ENCODE peak calls at places on chromosomes 7 and 10, in seven cellular contexts. B is WERI-Rb-1, L is IMR-90, N is right cardiac atrium, Z is left ventricle myocardium inferior, K is hippocampal formation, P is left cardiac atrium. H is an unnamed sample.

GRCh38 chr7:151745090-151745638 is 131.8 kb downstream of the PRKAG2 start:
- DNase-seq in K (no peak), N (peak), Z (peak), L (peak), P (peak), B (no peak), H (peak)

GRCh38 chr7:132066776-132067175 is 509.5 kb downstream of the PLXNA4 start:
- DNase-seq in P (peak), N (peak), Z (peak), L (peak), K (no peak), B (no peak), H (peak)

GRCh38 chr7:77253151-77253550 is 53.5 kb upstream of the FGL2 start:
- DNase-seq in N (no peak), L (no peak), Z (no peak), K (no peak), P (no peak), B (no peak), H (no peak)

GRCh38 chr10:124587811-124588211 is 126.2 kb downstream of the LHPP start:
- DNase-seq in L (no peak), Z (no peak), P (peak), B (no peak), N (no peak), K (no peak), H (no peak)

GRCh38 chr7:16801111-16801542 is 3.7 kb downstream of the AGR2 start:
- DNase-seq in B (no peak), Z (no peak), K (no peak), N (no peak), P (no peak), L (peak), H (peak)

GRCh38 chr10:6701289-6701688 is 121.2 kb upstream of the PRKCQ start:
- DNase-seq in K (no peak), B (no peak), Z (no peak), L (no peak), P (no peak), N (no peak), H (no peak)

GRCh38 chr10:12826800-12827372 is 174.6 kb downstream of the CCDC3 start:
- DNase-seq in B (no peak), N (peak), L (no peak), Z (no peak), K (no peak), P (no peak), H (no peak)

GRCh38 chr7:76142861-76143260 is 58.8 kb upstream of the SRRM3 start:
- DNase-seq in Z (no peak), L (no peak), B (no peak), P (no peak), K (no peak), N (no peak), H (no peak)

GRCh38 chr10:119251315-119251708 is 43.9 kb downstream of the GRK5 start:
- DNase-seq in L (peak), N (no peak), B (no peak), P (no peak), K (no peak), Z (no peak), H (peak)

GRCh38 chr10:102964713-102965112 is 46.6 kb downstream of the CNNM2 start:
- DNase-seq in B (no peak), L (no peak), N (no peak), K (no peak), Z (no peak), P (no peak), H (no peak)

GRCh38 chr10:122392835-122393234 is 18.3 kb downstream of the PLEKHA1 start:
- DNase-seq in L (no peak), P (no peak), K (no peak), B (no peak), Z (no peak), N (no peak), H (no peak)

GRCh38 chr10:129642427-129642826 is 175.4 kb downstream of the MGMT start:
- DNase-seq in K (no peak), Z (no peak), L (no peak), B (no peak), N (no peak), P (no peak), H (peak)

GRCh38 chr7:19011212-19011611 is 106.2 kb downstream of the TWIST1 start:
- DNase-seq in N (no peak), B (no peak), K (no peak), P (no peak), L (no peak), Z (no peak), H (no peak)

GRCh38 chr10:124551097-124551496 is 89.5 kb downstream of the LHPP start:
- DNase-seq in Z (no peak), L (no peak), N (no peak), K (no peak), B (no peak), P (no peak), H (no peak)

GRCh38 chr7:30321992-30322637 is 37.7 kb downstream of the ZNRF2 start:
- DNase-seq in Z (no peak), N (no peak), B (no peak), K (no peak), L (no peak), P (no peak), H (no peak)

GRCh38 chr7:31906479-31907171 is 163.6 kb downstream of the PDE1C start:
- DNase-seq in P (no peak), L (no peak), Z (no peak), B (no peak), K (no peak), N (no peak), H (no peak)

GRCh38 chr10:73517166-73517888 is 21.5 kb upstream of the PPP3CB start:
- DNase-seq in P (no peak), B (no peak), K (no peak), L (peak), Z (no peak), N (no peak), H (peak)

GRCh38 chr7:12518920-12519681 is 51.4 kb upstream of the SCIN start:
- DNase-seq in K (no peak), Z (no peak), L (no peak), N (no peak), P (no peak), B (peak), H (no peak)

GRCh38 chr7:16548428-16548827 is 21.8 kb downstream of the LRRC72 start:
- DNase-seq in N (no peak), P (no peak), B (no peak), K (no peak), Z (no peak), L (no peak), H (no peak)

GRCh38 chr10:23280420-23281043 is 64.1 kb downstream of the C10orf67 start:
- DNase-seq in P (no peak), N (no peak), L (no peak), B (no peak), Z (no peak), K (no peak), H (no peak)

GRCh38 chr7:142357953-142358520 is 100.2 kb upstream of the PRSS58 start:
- DNase-seq in N (no peak), L (peak), Z (no peak), K (peak), B (peak), P (no peak), H (peak)

GRCh38 chr7:142539901-142540300 is 209.4 kb upstream of the PRSS1 start:
- DNase-seq in L (peak), K (no peak), P (no peak), N (no peak), Z (no peak), B (no peak), H (peak)

GRCh38 chr7:96996111-96996936 is 9.0 kb upstream of the DLX6 start:
- DNase-seq in N (no peak), P (no peak), Z (no peak), L (no peak), K (no peak), B (peak), H (no peak)